ENCODE peak calls at places on chromosomes 4 and X, in eight cellular contexts. L is CD4-positive, alpha-beta T cell; N is C1 segment of cervical spinal cord; I is HFF-Myc; F is fibroblast of mammary gland; X is retina; H is cardiac muscle cell; G is IMR-90. C is an unnamed sample.

GRCh38 chrX:45344597-45344996 is 143.9 kb upstream of the DIPK2B start:
- DNase-seq in L (no peak), N (no peak), I (peak), F (peak), X (no peak), H (no peak), G (peak), C (no peak)

GRCh38 chrX:129777218-129777768 is 2.5 kb upstream of the SASH3 start:
- DNase-seq in L (peak), N (peak), I (no peak), F (no peak), X (no peak), H (no peak), G (no peak), C (no peak)

GRCh38 chr4:128315756-128316520 is 28.3 kb upstream of the PGRMC2 start:
- DNase-seq in L (no peak), N (no peak), I (no peak), F (no peak), X (no peak), H (no peak), G (no peak), C (no peak)

GRCh38 chr4:76246025-76246424 is 5.5 kb upstream of the FAM47E start:
- DNase-seq in L (no peak), N (no peak), I (no peak), F (no peak), X (no peak), H (no peak), G (no peak), C (no peak)

GRCh38 chrX:64580605-64581004 is 185.4 kb upstream of the MTMR8 start:
- DNase-seq in L (no peak), N (no peak), I (no peak), F (no peak), X (no peak), H (peak), G (no peak), C (no peak)

GRCh38 chr4:70577220-70577927 is 14.7 kb upstream of the AMBN start:
- DNase-seq in L (no peak), N (no peak), I (no peak), F (no peak), X (no peak), H (no peak), G (no peak), C (no peak)

GRCh38 chrX:79081895-79082512 is 62.5 kb upstream of the GPR174 start:
- DNase-seq in L (peak), N (no peak), I (no peak), F (peak), X (peak), H (peak), G (peak), C (peak)

GRCh38 chr4:99135541-99136173 is 8.4 kb downstream of the ADH4 start:
- DNase-seq in L (no peak), N (no peak), I (no peak), F (no peak), X (no peak), H (no peak), G (no peak), C (no peak)

GRCh38 chr4:121824950-121825349 is 1.3 kb upstream of the CCNA2 start:
- DNase-seq in L (no peak), N (no peak), I (no peak), F (no peak), X (no peak), H (no peak), G (no peak), C (no peak)

GRCh38 chr4:64581422-64581821 is 172.2 kb upstream of the TECRL start:
- DNase-seq in L (no peak), N (no peak), I (peak), F (peak), X (no peak), H (no peak), G (peak), C (no peak)

GRCh38 chrX:37825225-37825842 is 22.0 kb downstream of the DYNLT3 start:
- DNase-seq in L (peak), N (peak), I (no peak), F (peak), X (peak), H (peak), G (peak), C (peak)

GRCh38 chrX:121114691-121115090 is 67.3 kb downstream of the GLUD2 start:
- DNase-seq in L (no peak), N (no peak), I (no peak), F (peak), X (no peak), H (no peak), G (no peak), C (no peak)

GRCh38 chr4:8689741-8690140 is 97.2 kb downstream of the CPZ start:
- DNase-seq in L (no peak), N (no peak), I (no peak), F (no peak), X (no peak), H (no peak), G (no peak), C (no peak)

GRCh38 chr4:22416403-22416802 is 99.5 kb downstream of the ADGRA3 start:
- DNase-seq in L (no peak), N (no peak), I (no peak), F (no peak), X (no peak), H (no peak), G (peak), C (no peak)

GRCh38 chr4:28558871-28559270 is 1698.2 kb downstream of the STIM2 start:
- DNase-seq in L (no peak), N (no peak), I (no peak), F (no peak), X (no peak), H (no peak), G (peak), C (no peak)

GRCh38 chr4:6380746-6381411 is 91.5 kb downstream of the PPP2R2C start:
- DNase-seq in L (no peak), N (no peak), I (no peak), F (no peak), X (no peak), H (no peak), G (no peak), C (no peak)

GRCh38 chr4:98564847-98565246 is 93.6 kb downstream of the TSPAN5 start:
- DNase-seq in L (no peak), N (no peak), I (no peak), F (no peak), X (no peak), H (no peak), G (no peak), C (no peak)

GRCh38 chr4:53613428-53613827 is 22.1 kb upstream of the LNX1 start:
- DNase-seq in L (no peak), N (no peak), I (no peak), F (no peak), X (no peak), H (no peak), G (no peak), C (no peak)

GRCh38 chr4:8346838-8347605 is 77.5 kb downstream of the HTRA3 start:
- DNase-seq in L (no peak), N (peak), I (no peak), F (no peak), X (no peak), H (no peak), G (no peak), C (no peak)

GRCh38 chr4:98638661-98639060 is 19.8 kb downstream of the TSPAN5 start:
- DNase-seq in L (no peak), N (no peak), I (no peak), F (peak), X (no peak), H (no peak), G (peak), C (no peak)

GRCh38 chr4:153465583-153465921 is 608 bp upstream of the TMEM131L start:
- DNase-seq in L (no peak), N (no peak), I (peak), F (peak), X (no peak), H (peak), G (peak), C (peak)

GRCh38 chrX:42241421-42241820 is 318.1 kb upstream of the CASK start:
- DNase-seq in L (no peak), N (no peak), I (no peak), F (no peak), X (no peak), H (no peak), G (no peak), C (no peak)

GRCh38 chr4:7828011-7828720 is 111.5 kb downstream of the AFAP1 start:
- DNase-seq in L (peak), N (no peak), I (peak), F (peak), X (no peak), H (no peak), G (peak), C (no peak)

GRCh38 chr4:121025540-121025939 is 46.8 kb downstream of the NDNF start:
- DNase-seq in L (no peak), N (no peak), I (no peak), F (no peak), X (no peak), H (no peak), G (no peak), C (no peak)

GRCh38 chrX:25726539-25726938 is 411.6 kb upstream of the MAGEB18 start:
- DNase-seq in L (no peak), N (no peak), I (no peak), F (no peak), X (no peak), H (no peak), G (no peak), C (no peak)

GRCh38 chr4:1116837-1117236 is 3.5 kb upstream of the RNF212 start:
- DNase-seq in L (no peak), N (no peak), I (no peak), F (peak), X (no peak), H (no peak), G (no peak), C (no peak)

GRCh38 chrX:150546711-150547153 is 21.7 kb upstream of the MTM1 start:
- DNase-seq in L (peak), N (no peak), I (no peak), F (no peak), X (no peak), H (no peak), G (no peak), C (no peak)

GRCh38 chrX:11309220-11309619 is 16.0 kb downstream of the AMELX start:
- DNase-seq in L (no peak), N (no peak), I (no peak), F (peak), X (no peak), H (no peak), G (no peak), C (no peak)

GRCh38 chr4:141027421-141027820 is 105.8 kb downstream of the RNF150 start:
- DNase-seq in L (no peak), N (no peak), I (no peak), F (peak), X (no peak), H (peak), G (peak), C (no peak)

C was measured in neural crest cell.